ENCODE peak calls at places on chromosome 6, in ten cellular contexts. One of them, this sample, is unnamed.

GRCh38 chr6:3749991-3750323 is 1.6 kb downstream of the PXDC1 start:
- DNase-seq in endothelial cell: no peak
- DNase-seq in putamen: no peak
- DNase-seq in substantia nigra: no peak
- DNase-seq in GDM1: no peak
- DNase-seq in SW 1271: peak
- DNase-seq in T-helper 9 cell: no peak
- DNase-seq in activated CD8-positive, alpha-beta memory T cell treated with anti-CD3 and anti-CD28 coated beads, Interleukin-2, amount 50 U/mL, for 4 hours: no peak
- DNase-seq in fibroblast of gingiva: peak
- DNase-seq in activated T-cell treated with anti-CD3 and anti-CD28 coated beads, Interleukin-2, amount 50 U/mL, for 72 hours: no peak
- DNase-seq in this sample: no peak

GRCh38 chr6:97630592-97630991 is 347.6 kb upstream of the MMS22L start:
- DNase-seq in endothelial cell: no peak
- DNase-seq in putamen: no peak
- DNase-seq in substantia nigra: no peak
- DNase-seq in GDM1: no peak
- DNase-seq in SW 1271: no peak
- DNase-seq in T-helper 9 cell: no peak
- DNase-seq in activated CD8-positive, alpha-beta memory T cell treated with anti-CD3 and anti-CD28 coated beads, Interleukin-2, amount 50 U/mL, for 4 hours: no peak
- DNase-seq in fibroblast of gingiva: no peak
- DNase-seq in activated T-cell treated with anti-CD3 and anti-CD28 coated beads, Interleukin-2, amount 50 U/mL, for 72 hours: no peak
- DNase-seq in this sample: no peak

GRCh38 chr6:31568537-31568961 is 3.5 kb upstream of the LTA start:
- DNase-seq in endothelial cell: no peak
- DNase-seq in putamen: no peak
- DNase-seq in substantia nigra: no peak
- DNase-seq in GDM1: no peak
- DNase-seq in SW 1271: no peak
- DNase-seq in T-helper 9 cell: peak
- DNase-seq in activated CD8-positive, alpha-beta memory T cell treated with anti-CD3 and anti-CD28 coated beads, Interleukin-2, amount 50 U/mL, for 4 hours: peak
- DNase-seq in fibroblast of gingiva: no peak
- DNase-seq in activated T-cell treated with anti-CD3 and anti-CD28 coated beads, Interleukin-2, amount 50 U/mL, for 72 hours: peak
- DNase-seq in this sample: no peak

GRCh38 chr6:51199733-51200132 is 381.1 kb downstream of the TFAP2B start:
- DNase-seq in endothelial cell: no peak
- DNase-seq in putamen: no peak
- DNase-seq in substantia nigra: no peak
- DNase-seq in GDM1: no peak
- DNase-seq in SW 1271: no peak
- DNase-seq in T-helper 9 cell: no peak
- DNase-seq in activated CD8-positive, alpha-beta memory T cell treated with anti-CD3 and anti-CD28 coated beads, Interleukin-2, amount 50 U/mL, for 4 hours: no peak
- DNase-seq in fibroblast of gingiva: peak
- DNase-seq in activated T-cell treated with anti-CD3 and anti-CD28 coated beads, Interleukin-2, amount 50 U/mL, for 72 hours: no peak
- DNase-seq in this sample: no peak

GRCh38 chr6:169172435-169172834 is 81.2 kb downstream of the THBS2 start:
- DNase-seq in endothelial cell: no peak
- DNase-seq in putamen: no peak
- DNase-seq in substantia nigra: no peak
- DNase-seq in GDM1: no peak
- DNase-seq in SW 1271: peak
- DNase-seq in T-helper 9 cell: no peak
- DNase-seq in activated CD8-positive, alpha-beta memory T cell treated with anti-CD3 and anti-CD28 coated beads, Interleukin-2, amount 50 U/mL, for 4 hours: no peak
- DNase-seq in fibroblast of gingiva: peak
- DNase-seq in activated T-cell treated with anti-CD3 and anti-CD28 coated beads, Interleukin-2, amount 50 U/mL, for 72 hours: no peak
- DNase-seq in this sample: no peak

GRCh38 chr6:157518399-157519250 is 137.6 kb downstream of the ZDHHC14 start:
- DNase-seq in endothelial cell: no peak
- DNase-seq in putamen: no peak
- DNase-seq in substantia nigra: no peak
- DNase-seq in GDM1: no peak
- DNase-seq in SW 1271: no peak
- DNase-seq in T-helper 9 cell: no peak
- DNase-seq in activated CD8-positive, alpha-beta memory T cell treated with anti-CD3 and anti-CD28 coated beads, Interleukin-2, amount 50 U/mL, for 4 hours: no peak
- DNase-seq in fibroblast of gingiva: no peak
- DNase-seq in activated T-cell treated with anti-CD3 and anti-CD28 coated beads, Interleukin-2, amount 50 U/mL, for 72 hours: no peak
- DNase-seq in this sample: no peak

GRCh38 chr6:33710296-33711121 is 991 bp downstream of the UQCC2 start:
- DNase-seq in endothelial cell: no peak
- DNase-seq in putamen: no peak
- DNase-seq in substantia nigra: no peak
- DNase-seq in GDM1: no peak
- DNase-seq in SW 1271: no peak
- DNase-seq in T-helper 9 cell: no peak
- DNase-seq in activated CD8-positive, alpha-beta memory T cell treated with anti-CD3 and anti-CD28 coated beads, Interleukin-2, amount 50 U/mL, for 4 hours: no peak
- DNase-seq in fibroblast of gingiva: no peak
- DNase-seq in activated T-cell treated with anti-CD3 and anti-CD28 coated beads, Interleukin-2, amount 50 U/mL, for 72 hours: no peak
- DNase-seq in this sample: no peak

GRCh38 chr6:72322778-72323177 is 299.1 kb upstream of the KCNQ5 start:
- DNase-seq in endothelial cell: no peak
- DNase-seq in putamen: no peak
- DNase-seq in substantia nigra: no peak
- DNase-seq in GDM1: no peak
- DNase-seq in SW 1271: no peak
- DNase-seq in T-helper 9 cell: no peak
- DNase-seq in activated CD8-positive, alpha-beta memory T cell treated with anti-CD3 and anti-CD28 coated beads, Interleukin-2, amount 50 U/mL, for 4 hours: no peak
- DNase-seq in fibroblast of gingiva: no peak
- DNase-seq in activated T-cell treated with anti-CD3 and anti-CD28 coated beads, Interleukin-2, amount 50 U/mL, for 72 hours: no peak
- DNase-seq in this sample: no peak

GRCh38 chr6:13575377-13575775 is 975 bp downstream of the SIRT5 start:
- DNase-seq in endothelial cell: no peak
- DNase-seq in putamen: no peak
- DNase-seq in substantia nigra: no peak
- DNase-seq in GDM1: no peak
- DNase-seq in SW 1271: no peak
- DNase-seq in T-helper 9 cell: no peak
- DNase-seq in activated CD8-positive, alpha-beta memory T cell treated with anti-CD3 and anti-CD28 coated beads, Interleukin-2, amount 50 U/mL, for 4 hours: peak
- DNase-seq in fibroblast of gingiva: no peak
- DNase-seq in activated T-cell treated with anti-CD3 and anti-CD28 coated beads, Interleukin-2, amount 50 U/mL, for 72 hours: no peak
- DNase-seq in this sample: no peak

GRCh38 chr6:17589402-17590116 is 10.5 kb upstream of the FAM8A1 start:
- DNase-seq in endothelial cell: no peak
- DNase-seq in putamen: no peak
- DNase-seq in substantia nigra: no peak
- DNase-seq in GDM1: no peak
- DNase-seq in SW 1271: peak
- DNase-seq in T-helper 9 cell: no peak
- DNase-seq in activated CD8-positive, alpha-beta memory T cell treated with anti-CD3 and anti-CD28 coated beads, Interleukin-2, amount 50 U/mL, for 4 hours: no peak
- DNase-seq in fibroblast of gingiva: peak
- DNase-seq in activated T-cell treated with anti-CD3 and anti-CD28 coated beads, Interleukin-2, amount 50 U/mL, for 72 hours: no peak
- DNase-seq in this sample: no peak

GRCh38 chr6:8392569-8392968 is 42.8 kb downstream of the SLC35B3 start:
- DNase-seq in endothelial cell: no peak
- DNase-seq in putamen: no peak
- DNase-seq in substantia nigra: no peak
- DNase-seq in GDM1: no peak
- DNase-seq in SW 1271: no peak
- DNase-seq in T-helper 9 cell: no peak
- DNase-seq in activated CD8-positive, alpha-beta memory T cell treated with anti-CD3 and anti-CD28 coated beads, Interleukin-2, amount 50 U/mL, for 4 hours: no peak
- DNase-seq in fibroblast of gingiva: no peak
- DNase-seq in activated T-cell treated with anti-CD3 and anti-CD28 coated beads, Interleukin-2, amount 50 U/mL, for 72 hours: no peak
- DNase-seq in this sample: no peak

GRCh38 chr6:36323062-36323461 is 13.6 kb downstream of the BNIP5 start:
- DNase-seq in endothelial cell: peak
- DNase-seq in putamen: no peak
- DNase-seq in substantia nigra: no peak
- DNase-seq in GDM1: no peak
- DNase-seq in SW 1271: no peak
- DNase-seq in T-helper 9 cell: no peak
- DNase-seq in activated CD8-positive, alpha-beta memory T cell treated with anti-CD3 and anti-CD28 coated beads, Interleukin-2, amount 50 U/mL, for 4 hours: no peak
- DNase-seq in fibroblast of gingiva: no peak
- DNase-seq in activated T-cell treated with anti-CD3 and anti-CD28 coated beads, Interleukin-2, amount 50 U/mL, for 72 hours: no peak
- DNase-seq in this sample: no peak

GRCh38 chr6:14711704-14712397 is 534.0 kb upstream of the JARID2 start:
- DNase-seq in endothelial cell: no peak
- DNase-seq in putamen: no peak
- DNase-seq in substantia nigra: no peak
- DNase-seq in GDM1: no peak
- DNase-seq in SW 1271: no peak
- DNase-seq in T-helper 9 cell: no peak
- DNase-seq in activated CD8-positive, alpha-beta memory T cell treated with anti-CD3 and anti-CD28 coated beads, Interleukin-2, amount 50 U/mL, for 4 hours: no peak
- DNase-seq in fibroblast of gingiva: no peak
- DNase-seq in activated T-cell treated with anti-CD3 and anti-CD28 coated beads, Interleukin-2, amount 50 U/mL, for 72 hours: no peak
- DNase-seq in this sample: no peak

GRCh38 chr6:7086488-7086887 is 21.3 kb upstream of the RREB1 start:
- DNase-seq in endothelial cell: no peak
- DNase-seq in putamen: no peak
- DNase-seq in substantia nigra: no peak
- DNase-seq in GDM1: no peak
- DNase-seq in SW 1271: no peak
- DNase-seq in T-helper 9 cell: no peak
- DNase-seq in activated CD8-positive, alpha-beta memory T cell treated with anti-CD3 and anti-CD28 coated beads, Interleukin-2, amount 50 U/mL, for 4 hours: peak
- DNase-seq in fibroblast of gingiva: peak
- DNase-seq in activated T-cell treated with anti-CD3 and anti-CD28 coated beads, Interleukin-2, amount 50 U/mL, for 72 hours: peak
- DNase-seq in this sample: no peak

GRCh38 chr6:2947424-2947823 is 23.9 kb downstream of the SERPINB6 start:
- DNase-seq in endothelial cell: no peak
- DNase-seq in putamen: no peak
- DNase-seq in substantia nigra: no peak
- DNase-seq in GDM1: no peak
- DNase-seq in SW 1271: no peak
- DNase-seq in T-helper 9 cell: no peak
- DNase-seq in activated CD8-positive, alpha-beta memory T cell treated with anti-CD3 and anti-CD28 coated beads, Interleukin-2, amount 50 U/mL, for 4 hours: no peak
- DNase-seq in fibroblast of gingiva: no peak
- DNase-seq in activated T-cell treated with anti-CD3 and anti-CD28 coated beads, Interleukin-2, amount 50 U/mL, for 72 hours: no peak
- DNase-seq in this sample: no peak

GRCh38 chr6:28811873-28812272 is 111.9 kb downstream of the TRIM27 start:
- DNase-seq in endothelial cell: no peak
- DNase-seq in putamen: no peak
- DNase-seq in substantia nigra: no peak
- DNase-seq in GDM1: no peak
- DNase-seq in SW 1271: peak
- DNase-seq in T-helper 9 cell: no peak
- DNase-seq in activated CD8-positive, alpha-beta memory T cell treated with anti-CD3 and anti-CD28 coated beads, Interleukin-2, amount 50 U/mL, for 4 hours: no peak
- DNase-seq in fibroblast of gingiva: no peak
- DNase-seq in activated T-cell treated with anti-CD3 and anti-CD28 coated beads, Interleukin-2, amount 50 U/mL, for 72 hours: no peak
- DNase-seq in this sample: no peak

GRCh38 chr6:3732345-3733141 is 19.0 kb downstream of the PXDC1 start:
- DNase-seq in endothelial cell: peak
- DNase-seq in putamen: peak
- DNase-seq in substantia nigra: peak
- DNase-seq in GDM1: peak
- DNase-seq in SW 1271: peak
- DNase-seq in T-helper 9 cell: peak
- DNase-seq in activated CD8-positive, alpha-beta memory T cell treated with anti-CD3 and anti-CD28 coated beads, Interleukin-2, amount 50 U/mL, for 4 hours: peak
- DNase-seq in fibroblast of gingiva: peak
- DNase-seq in activated T-cell treated with anti-CD3 and anti-CD28 coated beads, Interleukin-2, amount 50 U/mL, for 72 hours: peak
- DNase-seq in this sample: peak

GRCh38 chr6:154548130-154548830 is 37.8 kb upstream of the CNKSR3 start:
- DNase-seq in endothelial cell: no peak
- DNase-seq in putamen: peak
- DNase-seq in substantia nigra: no peak
- DNase-seq in GDM1: no peak
- DNase-seq in SW 1271: no peak
- DNase-seq in T-helper 9 cell: no peak
- DNase-seq in activated CD8-positive, alpha-beta memory T cell treated with anti-CD3 and anti-CD28 coated beads, Interleukin-2, amount 50 U/mL, for 4 hours: no peak
- DNase-seq in fibroblast of gingiva: peak
- DNase-seq in activated T-cell treated with anti-CD3 and anti-CD28 coated beads, Interleukin-2, amount 50 U/mL, for 72 hours: no peak
- DNase-seq in this sample: no peak

GRCh38 chr6:16964553-16965499 is 137.0 kb upstream of the STMND1 start:
- DNase-seq in endothelial cell: peak
- DNase-seq in putamen: peak
- DNase-seq in substantia nigra: peak
- DNase-seq in GDM1: peak
- DNase-seq in SW 1271: peak
- DNase-seq in T-helper 9 cell: peak
- DNase-seq in activated CD8-positive, alpha-beta memory T cell treated with anti-CD3 and anti-CD28 coated beads, Interleukin-2, amount 50 U/mL, for 4 hours: peak
- DNase-seq in fibroblast of gingiva: peak
- DNase-seq in activated T-cell treated with anti-CD3 and anti-CD28 coated beads, Interleukin-2, amount 50 U/mL, for 72 hours: peak
- DNase-seq in this sample: peak

GRCh38 chr6:140380371-140381218 is 1006.1 kb upstream of the CITED2 start:
- DNase-seq in endothelial cell: no peak
- DNase-seq in putamen: no peak
- DNase-seq in substantia nigra: no peak
- DNase-seq in GDM1: no peak
- DNase-seq in SW 1271: no peak
- DNase-seq in T-helper 9 cell: no peak
- DNase-seq in activated CD8-positive, alpha-beta memory T cell treated with anti-CD3 and anti-CD28 coated beads, Interleukin-2, amount 50 U/mL, for 4 hours: no peak
- DNase-seq in fibroblast of gingiva: peak
- DNase-seq in activated T-cell treated with anti-CD3 and anti-CD28 coated beads, Interleukin-2, amount 50 U/mL, for 72 hours: no peak
- DNase-seq in this sample: no peak

GRCh38 chr6:14747881-14748520 is 497.9 kb upstream of the JARID2 start:
- DNase-seq in endothelial cell: no peak
- DNase-seq in putamen: no peak
- DNase-seq in substantia nigra: no peak
- DNase-seq in GDM1: no peak
- DNase-seq in SW 1271: no peak
- DNase-seq in T-helper 9 cell: no peak
- DNase-seq in activated CD8-positive, alpha-beta memory T cell treated with anti-CD3 and anti-CD28 coated beads, Interleukin-2, amount 50 U/mL, for 4 hours: no peak
- DNase-seq in fibroblast of gingiva: no peak
- DNase-seq in activated T-cell treated with anti-CD3 and anti-CD28 coated beads, Interleukin-2, amount 50 U/mL, for 72 hours: peak
- DNase-seq in this sample: no peak

This sample was measured in midbrain.